ENCODE peak calls at places on chromosomes 16 and 17, in ten cellular contexts. X is astrocyte of the hippocampus, W is GM13977, E is pancreas, Q is germinal center, S is tibial artery, L is HS-5, Y is neural crest cell, K is AG08396, G is GM10248. B is an unnamed sample.

GRCh38 chr17:78957076-78957475 is 22.6 kb downstream of the LGALS3BP start:
- DNase-seq in G (no peak), K (peak; percentile 50), W (no peak), L (no peak), X (peak; percentile 82), S (no peak), Y (no peak), Q (no peak), E (peak; percentile 56), B (no peak)

GRCh38 chr16:75197522-75198134 is 9.3 kb downstream of the CTRB2 start:
- DNase-seq in Q (no peak), G (no peak), S (no peak), Y (no peak), X (no peak), E (no peak), L (no peak), K (no peak), W (no peak), B (no peak)

GRCh38 chr17:80941171-80941570 is 50.5 kb upstream of the CHMP6 start:
- DNase-seq in L (no peak), W (no peak), K (no peak), S (peak; percentile 9), E (no peak), Q (no peak), X (no peak), Y (no peak), G (no peak), B (no peak)

GRCh38 chr16:88651276-88651988 is 579 bp upstream of the CYBA start:
- DNase-seq in X (peak; percentile 25), E (peak; percentile 48), Y (no peak), L (no peak), W (peak; percentile 94), S (no peak), K (no peak), G (peak; percentile 93), Q (peak; percentile 87), B (peak; percentile 64)

GRCh38 chr16:19179890-19180490 is 11.9 kb downstream of the SYT17 start:
- DNase-seq in L (no peak), G (peak; percentile 81), K (peak; percentile 63), S (peak; percentile 44), W (peak; percentile 84), E (peak; percentile 62), Q (peak; percentile 89), Y (peak; percentile 57), X (peak; percentile 34), B (no peak)

GRCh38 chr17:70278846-70279465 is 109.6 kb downstream of the KCNJ2 start:
- DNase-seq in Y (no peak), Q (no peak), K (no peak), S (no peak), W (no peak), E (no peak), X (no peak), G (no peak), L (no peak), B (no peak)

GRCh38 chr17:6233339-6233738 is 163.2 kb downstream of the WSCD1 start:
- DNase-seq in W (no peak), X (no peak), S (no peak), Q (no peak), E (no peak), L (no peak), G (no peak), Y (no peak), K (no peak), B (no peak)

GRCh38 chr17:83006515-83007455 is 72.6 kb upstream of the METRNL start:
- DNase-seq in X (no peak), E (no peak), W (no peak), L (no peak), K (no peak), S (no peak), Q (no peak), Y (no peak), G (no peak), B (no peak)

GRCh38 chr17:21252875-21253645 is at the start of gene NATD1:
- DNase-seq in Q (peak; percentile 90), W (peak; percentile 93), Y (peak; percentile 56), K (peak; percentile 92), G (peak; percentile 92), X (peak; percentile 93), S (peak; percentile 92), L (no peak), E (peak; percentile 80), B (peak; percentile 80)

GRCh38 chr17:65558683-65559311 is 2.7 kb downstream of the AXIN2 start:
- DNase-seq in S (no peak), E (no peak), X (peak; percentile 22), K (no peak), L (no peak), Y (no peak), G (no peak), W (no peak), Q (no peak), B (peak; percentile 13)

GRCh38 chr16:81505011-81505660 is 60.5 kb downstream of the CMIP start:
- DNase-seq in K (no peak), W (peak; percentile 60), Y (no peak), L (no peak), E (no peak), Q (no peak), S (no peak), X (no peak), G (peak; percentile 83), B (no peak)

GRCh38 chr17:50087246-50087911 is 7.8 kb upstream of the PDK2 start:
- DNase-seq in Q (peak; percentile 83), E (peak; percentile 81), L (peak; percentile 38), K (peak; percentile 90), G (peak; percentile 88), S (peak; percentile 62), X (peak; percentile 86), Y (peak; percentile 83), W (peak; percentile 91), B (peak; percentile 50)

GRCh38 chr17:30095507-30096244 is 20.9 kb upstream of the NSRP1 start:
- DNase-seq in L (peak; percentile 51), G (peak; percentile 39), K (peak; percentile 44), X (peak; percentile 82), E (no peak), W (peak; percentile 36), Q (peak; percentile 29), S (no peak), Y (peak; percentile 28), B (peak; percentile 43)

GRCh38 chr16:66193543-66194229 is 172.8 kb upstream of the CDH5 start:
- DNase-seq in Q (no peak), S (no peak), G (no peak), L (no peak), E (no peak), K (no peak), Y (no peak), W (no peak), X (no peak), B (no peak)

GRCh38 chr17:72125226-72125651 is 4.4 kb downstream of the SOX9 start:
- DNase-seq in Y (no peak), Q (no peak), K (no peak), S (no peak), W (no peak), L (no peak), G (no peak), E (no peak), X (peak; percentile 59), B (no peak)

GRCh38 chr17:81621494-81622230 is 15.2 kb downstream of the NPLOC4 start:
- DNase-seq in X (no peak), L (no peak), G (no peak), S (no peak), K (no peak), E (peak; percentile 73), W (no peak), Y (no peak), Q (no peak), B (no peak)

GRCh38 chr16:27258241-27258734 is 10.3 kb downstream of the NSMCE1 start:
- DNase-seq in G (no peak), W (no peak), L (no peak), Y (no peak), Q (no peak), K (peak; percentile 26), X (no peak), E (no peak), S (no peak), B (no peak)

GRCh38 chr17:8345951-8346665 is 6.5 kb downstream of the ODF4 start:
- DNase-seq in G (no peak), K (no peak), X (no peak), E (no peak), L (no peak), S (no peak), Q (no peak), W (no peak), Y (no peak), B (no peak)

GRCh38 chr16:66502020-66502913 is 47.7 kb downstream of the TK2 start:
- DNase-seq in E (no peak), K (peak; percentile 45), Q (no peak), W (no peak), G (no peak), Y (no peak), L (no peak), S (peak; percentile 92), X (no peak), B (no peak)

GRCh38 chr17:77124192-77124908 is 16.4 kb upstream of the SEC14L1 start:
- DNase-seq in Q (no peak), L (no peak), G (no peak), W (no peak), Y (no peak), S (peak; percentile 52), E (no peak), K (no peak), X (peak; percentile 90), B (no peak)

GRCh38 chr17:75517277-75517865 is 1.0 kb downstream of the TSEN54 start:
- DNase-seq in S (no peak), L (no peak), W (no peak), G (no peak), Q (peak; percentile 42), E (peak; percentile 52), K (no peak), X (peak; percentile 22), Y (no peak), B (peak; percentile 36)

GRCh38 chr17:5516060-5516792 is 29.9 kb downstream of the MIS12 start:
- DNase-seq in Q (no peak), K (peak; percentile 88), W (no peak), G (no peak), Y (no peak), L (peak; percentile 99), S (no peak), X (peak; percentile 94), E (no peak), B (no peak)

GRCh38 chr17:16472539-16472938 is 19.5 kb downstream of the LRRC75A start:
- DNase-seq in L (no peak), Y (no peak), K (no peak), G (no peak), E (no peak), Q (no peak), W (no peak), X (no peak), S (no peak), B (no peak)

GRCh38 chr16:54503011-54503410 is 216.4 kb upstream of the IRX3 start:
- DNase-seq in X (no peak), S (no peak), L (no peak), Q (no peak), G (no peak), K (no peak), Y (no peak), W (no peak), E (no peak), B (no peak)

GRCh38 chr17:15945493-15946209 is 721 bp downstream of the ADORA2B start:
- DNase-seq in Y (no peak), E (peak; percentile 31), S (no peak), G (no peak), K (peak; percentile 51), L (no peak), X (peak; percentile 57), W (no peak), Q (no peak), B (no peak)

GRCh38 chr16:78962457-78962929 is 638.0 kb downstream of the MAF start:
- DNase-seq in G (peak; percentile 15), X (no peak), S (no peak), W (no peak), L (no peak), Q (peak; percentile 48), E (no peak), Y (no peak), K (no peak), B (no peak)

GRCh38 chr17:4247981-4248388 is 15.8 kb downstream of the ANKFY1 start:
- DNase-seq in S (no peak), K (no peak), L (no peak), Q (no peak), W (no peak), Y (no peak), X (no peak), G (no peak), E (peak; percentile 48), B (no peak)

GRCh38 chr17:74059471-74059870 is 144.0 kb upstream of the RPL38 start:
- DNase-seq in S (no peak), G (no peak), Y (no peak), Q (no peak), W (no peak), L (no peak), X (no peak), E (no peak), K (no peak), B (no peak)